ENCODE peak calls at places on chromosomes 6 and 20, in six cellular contexts. B is fibroblast of the aortic adventitia, E is left ventricle myocardium inferior, Z is spleen, H is MM.1S, L is fibroblast of mammary gland. N is an unnamed sample.

GRCh38 chr6:132887204-132887603 is 72.8 kb downstream of the RPS12 start:
- DNase-seq in Z (no peak), H (no peak), L (peak; percentile 31), E (no peak), B (no peak), N (peak; percentile 86)

GRCh38 chr20:1803216-1804128 is 91.7 kb upstream of the SIRPA start:
- DNase-seq in B (peak; percentile 55), L (peak; percentile 54), E (peak; percentile 72), Z (peak; percentile 96), H (peak; percentile 79), N (peak; percentile 65)

GRCh38 chr6:26600759-26601158 is 4.0 kb downstream of the ABT1 start:
- DNase-seq in E (no peak), Z (no peak), L (no peak), H (no peak), B (no peak), N (no peak)

GRCh38 chr6:21856096-21856825 is 262.7 kb downstream of the SOX4 start:
- DNase-seq in L (peak; percentile 93), B (peak; percentile 79), Z (no peak), E (no peak), H (no peak), N (peak; percentile 98)

GRCh38 chr20:33648396-33649004 is 13.6 kb upstream of the C20orf144 start:
- DNase-seq in B (no peak), H (no peak), L (peak; percentile 26), Z (peak; percentile 6), E (peak; percentile 13), N (peak; percentile 70)

GRCh38 chr6:135506270-135506997 is 8.9 kb upstream of the AHI1 start:
- DNase-seq in E (no peak), H (peak; percentile 46), B (peak; percentile 82), Z (no peak), L (peak; percentile 73), N (peak; percentile 59)

GRCh38 chr20:42461965-42462593 is 727.6 kb downstream of the PTPRT start:
- DNase-seq in H (peak; percentile 9), Z (no peak), B (no peak), L (no peak), E (no peak), N (no peak)

GRCh38 chr6:33236852-33237251 is 28.6 kb downstream of the RING1 start:
- DNase-seq in L (no peak), Z (no peak), H (no peak), E (no peak), B (no peak), N (no peak)

GRCh38 chr6:11207199-11207968 is 25.1 kb downstream of the NEDD9 start:
- DNase-seq in Z (no peak), B (peak; percentile 99), H (no peak), L (peak; percentile 97), E (peak; percentile 38), N (peak; percentile 100)

GRCh38 chr20:18224968-18225568 is 63.3 kb upstream of the ZNF133 start:
- DNase-seq in Z (no peak), B (peak; percentile 75), L (peak; percentile 79), H (no peak), E (peak; percentile 34), N (peak; percentile 73)

GRCh38 chr20:7392551-7392950 is 547.7 kb downstream of the HAO1 start:
- DNase-seq in E (no peak), L (no peak), Z (no peak), B (peak; percentile 59), H (no peak), N (peak; percentile 29)

GRCh38 chr6:139881728-139882211 is 507.3 kb upstream of the CITED2 start:
- DNase-seq in L (peak; percentile 55), E (no peak), H (peak; percentile 74), B (peak; percentile 55), Z (no peak), N (peak; percentile 45)

GRCh38 chr20:47862841-47863240 is 77.6 kb upstream of the SULF2 start:
- DNase-seq in H (no peak), L (no peak), B (no peak), E (no peak), Z (no peak), N (no peak)

GRCh38 chr6:21999012-21999528 is 297.8 kb downstream of the PRL start:
- DNase-seq in E (no peak), Z (no peak), B (peak; percentile 30), H (no peak), L (peak; percentile 49), N (peak; percentile 44)

GRCh38 chr6:13373919-13374318 is 45.6 kb upstream of the TBC1D7 start:
- DNase-seq in L (no peak), Z (no peak), B (no peak), E (no peak), H (no peak), N (no peak)

GRCh38 chr6:143695106-143696059 is 17.6 kb downstream of the PHACTR2 start:
- DNase-seq in B (no peak), H (no peak), L (no peak), E (no peak), Z (no peak), N (no peak)

GRCh38 chr6:20700375-20700774 is 166.1 kb downstream of the CDKAL1 start:
- DNase-seq in L (no peak), H (no peak), Z (no peak), E (no peak), B (no peak), N (no peak)

GRCh38 chr20:58622671-58623578 is 28.2 kb upstream of the STX16 start:
- DNase-seq in E (no peak), H (no peak), B (no peak), Z (peak; percentile 49), L (peak; percentile 72), N (no peak)

GRCh38 chr6:30912746-30913520 is 1.1 kb upstream of the VARS2 start:
- DNase-seq in E (no peak), L (no peak), H (no peak), B (no peak), Z (no peak), N (no peak)

GRCh38 chr6:8958894-8959511 is 523.7 kb upstream of the SLC35B3 start:
- DNase-seq in B (no peak), H (peak; percentile 9), Z (no peak), L (no peak), E (no peak), N (peak; percentile 26)

GRCh38 chr6:30557683-30557981 is 537 bp downstream of the PRR3 start:
- DNase-seq in L (no peak), E (no peak), Z (no peak), B (no peak), H (no peak), N (no peak)

GRCh38 chr6:6843057-6843627 is 254.6 kb downstream of the LY86 start:
- DNase-seq in L (peak; percentile 35), B (peak; percentile 6), E (no peak), H (no peak), Z (no peak), N (peak; percentile 83)

GRCh38 chr20:8756410-8756809 is 312.5 kb upstream of the PLCB4 start:
- DNase-seq in Z (no peak), B (peak; percentile 66), E (no peak), L (peak; percentile 97), H (no peak), N (peak; percentile 64)

GRCh38 chr6:70667256-70667710 is 400 bp upstream of the SMAP1 start:
- DNase-seq in H (no peak), Z (no peak), L (no peak), B (no peak), E (no peak), N (no peak)

GRCh38 chr6:137811121-137811911 is 55.7 kb upstream of the TNFAIP3 start:
- DNase-seq in H (peak; percentile 92), E (peak; percentile 33), B (peak; percentile 64), Z (peak; percentile 93), L (peak; percentile 85), N (peak; percentile 97)

GRCh38 chr6:16585805-16586204 is 175.5 kb downstream of the ATXN1 start:
- DNase-seq in B (no peak), H (no peak), E (no peak), Z (no peak), L (peak; percentile 56), N (no peak)

GRCh38 chr6:5084787-5085637 is at the start of gene PPP1R3G:
- DNase-seq in E (peak; percentile 69), H (peak; percentile 57), L (peak; percentile 64), B (peak; percentile 57), Z (peak; percentile 79), N (no peak)

GRCh38 chr20:47677314-47678129 is 107.8 kb downstream of the SULF2 start:
- DNase-seq in H (peak; percentile 13), E (peak; percentile 38), B (no peak), Z (peak; percentile 85), L (peak; percentile 31), N (peak; percentile 60)

GRCh38 chr20:12592756-12593155 is 416.0 kb upstream of the SPTLC3 start:
- DNase-seq in E (no peak), B (no peak), Z (no peak), L (no peak), H (no peak), N (no peak)

DNA sequence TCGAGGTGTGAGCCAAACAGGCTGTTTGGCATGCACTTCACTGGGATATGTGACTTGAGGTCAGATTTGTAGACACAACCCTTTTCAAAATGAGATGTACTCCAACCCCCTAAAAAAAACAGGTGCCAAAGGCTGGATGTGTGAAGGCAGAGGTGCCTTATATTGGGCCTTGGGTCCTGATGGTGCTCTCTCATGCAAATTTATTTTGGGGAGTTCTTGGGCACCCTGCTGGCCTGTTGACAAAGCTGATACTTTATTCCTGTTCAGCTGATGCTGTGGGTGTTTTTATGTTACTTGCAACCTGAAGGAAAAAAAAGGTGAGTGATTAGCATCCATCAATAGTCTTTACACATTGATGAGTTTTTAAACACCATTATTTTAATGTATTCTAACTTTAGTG is 121.5 kb downstream of the DNAH8 start:
- DNase-seq in E (no peak), B (no peak), H (no peak), Z (no peak), L (no peak), N (no peak)
- TF ChIP-seq CTCF in E (no peak), B (no peak), H (no peak), Z (no peak), L (no peak), N (no peak)

GRCh38 chr6:46828939-46829338 is 35.8 kb downstream of the MEP1A start:
- DNase-seq in Z (no peak), B (no peak), E (no peak), L (no peak), H (no peak), N (peak; percentile 30)

GRCh38 chr6:46838033-46838432 is 44.8 kb downstream of the MEP1A start:
- DNase-seq in H (no peak), B (no peak), Z (no peak), L (no peak), E (no peak), N (no peak)

DNA sequence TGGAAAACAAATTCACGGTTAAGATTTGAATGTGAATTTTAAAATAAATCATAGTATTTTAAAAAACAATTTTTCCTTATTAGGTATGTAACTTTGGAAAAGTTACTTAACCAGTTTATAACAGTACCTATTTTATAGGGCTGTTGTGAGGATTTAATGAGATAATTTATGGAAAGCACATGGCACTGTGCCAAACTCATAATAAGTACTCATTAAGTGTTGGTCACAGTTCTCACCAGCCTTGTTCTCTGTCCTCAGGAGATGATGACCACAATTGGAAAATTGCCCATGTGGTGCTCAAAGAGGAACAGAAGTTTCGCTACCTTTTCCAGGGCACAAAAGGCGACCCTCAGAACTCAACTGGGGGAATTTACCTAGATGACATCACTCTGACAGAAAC is 39.6 kb downstream of the MEP1A start:
- DNase-seq in Z (no peak), B (no peak), L (no peak), H (no peak), E (no peak), N (no peak)
- H3K4me3 ChIP-seq in Z (no peak overlapping the region), B (no peak overlapping the region), L (no peak overlapping the region), H (no peak overlapping the region), E (no peak overlapping the region), N (no peak overlapping the region)

GRCh38 chr20:13839421-13840092 is 54.7 kb downstream of the NDUFAF5 start:
- DNase-seq in E (no peak), L (peak; percentile 64), B (peak; percentile 49), H (no peak), Z (no peak), N (peak; percentile 10)
- TF ChIP-seq CTCF in E (no peak), L (no peak), B (no peak), H (no peak), Z (no peak), N (no peak)

GRCh38 chr6:35021014-35021413 is 120.1 kb downstream of the TCP11 start:
- DNase-seq in Z (no peak), E (peak; percentile 41), L (no peak), B (peak; percentile 19), H (no peak), N (no peak)
- H3K4me3 ChIP-seq in Z (peak overlapping the region; percentile 32), E (peak overlapping the region; percentile 74), L (no peak overlapping the region), B (no peak overlapping the region), H (no peak overlapping the region), N (no peak overlapping the region)

N was measured in bronchial epithelial cell.